ENCODE peak calls at places on chromosomes 1 and 21, in ten cellular contexts. M is aorta, F is caudate nucleus, S is adipocyte, K is Calu3, C is BE2C, J is fibroblast of mammary gland, I is AG10803, Y is body of pancreas, W is Caki2. V is an unnamed sample.

GRCh38 chr21:31564439-31564838 is 95.1 kb upstream of the SOD1 start:
- DNase-seq in M (no peak), F (no peak), S (peak; percentile 14), K (no peak), C (no peak), J (peak; percentile 15), I (no peak), Y (no peak), W (peak; percentile 12), V (peak; percentile 17)

GRCh38 chr1:40697436-40697835 is 5.9 kb downstream of the NFYC start:
- DNase-seq in M (no peak), F (no peak), S (no peak), K (no peak), C (no peak), J (no peak), I (no peak), Y (no peak), W (no peak), V (no peak)

GRCh38 chr1:16266411-16267118 is 29.6 kb upstream of the CPLANE2 start:
- DNase-seq in M (no peak), F (no peak), S (no peak), K (no peak), C (peak; percentile 55), J (no peak), I (no peak), Y (no peak), W (no peak), V (no peak)

GRCh38 chr1:15707239-15707940 is 23.3 kb downstream of the PLEKHM2 start:
- DNase-seq in M (no peak), F (no peak), S (no peak), K (no peak), C (no peak), J (no peak), I (no peak), Y (no peak), W (no peak), V (no peak)

GRCh38 chr1:244788493-244789275 is 46.8 kb upstream of the COX20 start:
- DNase-seq in M (no peak), F (no peak), S (no peak), K (no peak), C (no peak), J (no peak), I (no peak), Y (no peak), W (no peak), V (no peak)

GRCh38 chr1:75423616-75424015 is 187.3 kb downstream of the SLC44A5 start:
- DNase-seq in M (no peak), F (no peak), S (no peak), K (no peak), C (peak; percentile 51), J (no peak), I (no peak), Y (no peak), W (no peak), V (no peak)

GRCh38 chr1:91555821-91556531 is 55.3 kb downstream of the CDC7 start:
- DNase-seq in M (no peak), F (no peak), S (peak; percentile 66), K (no peak), C (no peak), J (peak; percentile 94), I (peak; percentile 74), Y (no peak), W (no peak), V (peak; percentile 80)

GRCh38 chr1:211621471-211622198 is 42.7 kb upstream of the SLC30A1 start:
- DNase-seq in M (peak; percentile 70), F (no peak), S (no peak), K (no peak), C (no peak), J (peak; percentile 17), I (no peak), Y (peak; percentile 47), W (peak; percentile 80), V (no peak)

GRCh38 chr1:33768106-33768505 is 95.8 kb upstream of the HMGB4 start:
- DNase-seq in M (no peak), F (no peak), S (no peak), K (no peak), C (no peak), J (no peak), I (no peak), Y (no peak), W (no peak), V (no peak)

GRCh38 chr21:22342855-22343254 is 1344.6 kb downstream of the NCAM2 start:
- DNase-seq in M (no peak), F (no peak), S (no peak), K (no peak), C (no peak), J (no peak), I (no peak), Y (peak; percentile 61), W (no peak), V (peak; percentile 27)

GRCh38 chr1:193794239-193794638 is 607.8 kb upstream of the B3GALT2 start:
- DNase-seq in M (no peak), F (no peak), S (peak; percentile 55), K (no peak), C (no peak), J (no peak), I (no peak), Y (no peak), W (no peak), V (no peak)

GRCh38 chr1:61241411-61241838 is 159.1 kb downstream of the NFIA start:
- DNase-seq in M (peak; percentile 77), F (no peak), S (no peak), K (no peak), C (no peak), J (peak; percentile 55), I (no peak), Y (peak; percentile 63), W (peak; percentile 16), V (peak; percentile 11)

GRCh38 chr1:158537609-158538008 is 16.6 kb downstream of the OR6Y1 start:
- DNase-seq in M (no peak), F (no peak), S (no peak), K (no peak), C (no peak), J (no peak), I (no peak), Y (no peak), W (no peak), V (no peak)

GRCh38 chr1:31771891-31772668 is 7.9 kb upstream of the ADGRB2 start:
- DNase-seq in M (no peak), F (no peak), S (peak; percentile 44), K (no peak), C (no peak), J (no peak), I (peak; percentile 31), Y (no peak), W (no peak), V (no peak)

GRCh38 chr1:211895126-211895759 is 64.7 kb upstream of the LPGAT1 start:
- DNase-seq in M (no peak), F (no peak), S (no peak), K (no peak), C (no peak), J (no peak), I (no peak), Y (peak; percentile 38), W (no peak), V (no peak)

GRCh38 chr1:26287033-26287711 is 7.3 kb downstream of the SH3BGRL3 start:
- DNase-seq in M (peak; percentile 64), F (no peak), S (no peak), K (no peak), C (no peak), J (peak; percentile 30), I (peak; percentile 39), Y (peak; percentile 60), W (no peak), V (peak; percentile 32)

GRCh38 chr1:108192581-108192980 is 7.6 kb downstream of the SLC25A24 start:
- DNase-seq in M (no peak), F (no peak), S (no peak), K (no peak), C (no peak), J (no peak), I (no peak), Y (no peak), W (no peak), V (no peak)

GRCh38 chr1:59013276-59013927 is 229.6 kb upstream of the JUN start:
- DNase-seq in M (peak; percentile 60), F (no peak), S (peak; percentile 65), K (no peak), C (no peak), J (peak; percentile 41), I (peak; percentile 76), Y (peak; percentile 69), W (peak; percentile 39), V (no peak)

GRCh38 chr1:213615226-213615881 is 372.4 kb upstream of the PROX1 start:
- DNase-seq in M (no peak), F (no peak), S (no peak), K (no peak), C (no peak), J (no peak), I (no peak), Y (no peak), W (no peak), V (no peak)

GRCh38 chr1:180786633-180787032 is 126.1 kb upstream of the KIAA1614 start:
- DNase-seq in M (no peak), F (no peak), S (no peak), K (no peak), C (no peak), J (no peak), I (no peak), Y (no peak), W (no peak), V (no peak)

GRCh38 chr1:93000291-93000690 is 39.0 kb upstream of the DIPK1A start:
- DNase-seq in M (no peak), F (no peak), S (no peak), K (no peak), C (no peak), J (no peak), I (no peak), Y (no peak), W (no peak), V (no peak)

GRCh38 chr1:57489342-57490036 is 65.6 kb upstream of the DAB1 start:
- DNase-seq in M (no peak), F (no peak), S (peak; percentile 80), K (no peak), C (no peak), J (peak; percentile 86), I (peak; percentile 72), Y (no peak), W (peak; percentile 49), V (peak; percentile 87)

GRCh38 chr1:113027008-113027407 is 46.0 kb upstream of the LRIG2 start:
- DNase-seq in M (no peak), F (no peak), S (no peak), K (no peak), C (no peak), J (no peak), I (no peak), Y (no peak), W (no peak), V (no peak)

GRCh38 chr1:29453502-29454240 is 217.3 kb downstream of the PTPRU start:
- DNase-seq in M (peak; percentile 30), F (no peak), S (peak; percentile 54), K (peak; percentile 48), C (peak; percentile 28), J (peak; percentile 53), I (peak; percentile 50), Y (peak; percentile 42), W (peak; percentile 27), V (peak; percentile 75)

GRCh38 chr21:31597683-31598082 is 61.8 kb upstream of the SOD1 start:
- DNase-seq in M (no peak), F (no peak), S (no peak), K (no peak), C (no peak), J (no peak), I (no peak), Y (no peak), W (no peak), V (no peak)

GRCh38 chr1:162656266-162656665 is 24.0 kb downstream of the DDR2 start:
- DNase-seq in M (no peak), F (no peak), S (no peak), K (no peak), C (no peak), J (no peak), I (no peak), Y (no peak), W (no peak), V (no peak)

GRCh38 chr1:228478912-228479665 is 8.1 kb upstream of the RNF187 start:
- DNase-seq in M (no peak), F (no peak), S (no peak), K (no peak), C (no peak), J (no peak), I (no peak), Y (no peak), W (no peak), V (peak; percentile 32)

GRCh38 chr1:10904396-10905358 is 107.8 kb upstream of the TARDBP start:
- DNase-seq in M (peak; percentile 21), F (no peak), S (no peak), K (no peak), C (peak; percentile 84), J (peak; percentile 28), I (no peak), Y (no peak), W (no peak), V (no peak)